ENCODE peak calls at places on chromosomes 12 and 14, in ten cellular contexts. Y is Karpas-422; C is BE2C; H is CD8-positive, alpha-beta memory T cell; O is testis; V is dorsolateral prefrontal cortex; X is right atrium auricular region; M is body of pancreas; J is OCI-LY7; I is cardiac fibroblast. T is an unnamed sample.
A peak's percentile ranks its signal among the peaks of the same experiment; 100 is the strongest.

GRCh38 chr12:67433393-67434175 is 164.4 kb downstream of the CAND1 start:
- DNase-seq in V (no peak), Y (peak; percentile 60), X (no peak), I (peak; percentile 78), M (no peak), J (peak; percentile 26), O (no peak), H (no peak), C (no peak), T (no peak)

GRCh38 chr12:93813972-93814821 is 137.0 kb downstream of the CRADD start:
- DNase-seq in C (no peak), J (no peak), X (peak; percentile 94), H (no peak), O (peak; percentile 91), V (peak; percentile 54), Y (peak; percentile 58), M (peak; percentile 78), I (peak; percentile 93), T (no peak)

GRCh38 chr12:111409403-111410228 is 3.9 kb downstream of the SH2B3 start:
- DNase-seq in I (peak; percentile 89), X (no peak), M (peak; percentile 73), V (no peak), J (peak; percentile 37), O (no peak), C (peak; percentile 70), H (peak; percentile 31), Y (peak; percentile 56), T (no peak)

GRCh38 chr14:93055651-93056115 is 60.0 kb downstream of the ITPK1 start:
- DNase-seq in Y (no peak), J (no peak), O (no peak), X (no peak), I (no peak), M (peak; percentile 69), H (no peak), V (no peak), C (no peak), T (no peak)

GRCh38 chr12:102300824-102301461 is 103.3 kb upstream of the PMCH start:
- DNase-seq in M (peak; percentile 49), C (no peak), X (no peak), I (peak; percentile 64), J (peak; percentile 35), H (no peak), O (no peak), Y (peak; percentile 75), V (no peak), T (peak; percentile 23)

GRCh38 chr12:21485998-21486397 is 15.4 kb downstream of the RECQL start:
- DNase-seq in H (no peak), I (no peak), O (no peak), Y (no peak), M (no peak), V (no peak), J (no peak), C (no peak), X (no peak), T (no peak)

GRCh38 chr12:116595672-116596071 is 36.5 kb downstream of the MAP1LC3B2 start:
- DNase-seq in X (no peak), V (no peak), J (no peak), I (no peak), Y (no peak), M (no peak), H (no peak), C (no peak), O (no peak), T (no peak)

GRCh38 chr12:9039397-9039977 is 50.1 kb downstream of the KLRG1 start:
- DNase-seq in X (no peak), Y (peak; percentile 85), H (no peak), O (peak; percentile 31), C (peak; percentile 12), M (no peak), I (peak; percentile 60), V (no peak), J (peak; percentile 68), T (no peak)

GRCh38 chr12:124847113-124847512 is 16.6 kb downstream of the SCARB1 start:
- DNase-seq in C (no peak), M (peak; percentile 70), J (no peak), H (no peak), V (no peak), X (no peak), Y (no peak), I (no peak), O (peak; percentile 48), T (no peak)

GRCh38 chr14:75979071-75979571 is 2.7 kb downstream of the TGFB3 start:
- DNase-seq in Y (peak; percentile 60), C (peak; percentile 65), J (peak; percentile 36), H (no peak), V (peak; percentile 27), X (no peak), O (peak; percentile 46), I (peak; percentile 57), M (peak; percentile 50), T (no peak)
- H3K4me3 ChIP-seq in Y (no peak overlapping the region), C (no peak overlapping the region), J (no peak overlapping the region), H (no peak overlapping the region), V (peak overlapping the region; percentile 78), X (peak overlapping the region; percentile 72), O (peak overlapping the region; percentile 65), I (peak overlapping the region; percentile 64), M (no peak overlapping the region), T (no peak overlapping the region)

GRCh38 chr12:123519151-123520001 is 14.1 kb downstream of the RILPL1 start:
- DNase-seq in I (peak; percentile 58), M (peak; percentile 60), J (no peak), Y (no peak), H (no peak), X (peak; percentile 83), V (peak; percentile 44), O (no peak), C (no peak), T (peak; percentile 77)
- H3K4me3 ChIP-seq in I (no peak overlapping the region), M (no peak overlapping the region), J (no peak overlapping the region), Y (no peak overlapping the region), H (no peak overlapping the region), X (no peak overlapping the region), V (no peak overlapping the region), O (no peak overlapping the region), C (no peak overlapping the region), T (peak overlapping the region; percentile 23)

GRCh38 chr12:50925920-50926319 is 26.4 kb upstream of the HIGD1C start:
- DNase-seq in H (no peak), Y (no peak), O (no peak), C (no peak), M (no peak), J (no peak), I (no peak), V (no peak), X (no peak), T (no peak)

GRCh38 chr12:50923361-50924130 is 28.8 kb upstream of the HIGD1C start:
- DNase-seq in I (peak; percentile 38), C (no peak), H (no peak), X (no peak), O (no peak), M (no peak), V (no peak), Y (peak; percentile 80), J (peak; percentile 64), T (no peak)

GRCh38 chr12:50925342-50925651 is 27.0 kb upstream of the HIGD1C start:
- DNase-seq in Y (peak; percentile 72), X (no peak), O (no peak), C (peak; percentile 42), V (no peak), I (no peak), J (peak; percentile 86), H (no peak), M (peak; percentile 33), T (no peak)

GRCh38 chr12:50924131-50924438 is 28.3 kb upstream of the HIGD1C start:
- DNase-seq in X (no peak), V (no peak), J (no peak), I (no peak), Y (no peak), O (no peak), M (no peak), C (no peak), H (no peak), T (no peak)

GRCh38 chr12:50924439-50925341 is 27.7 kb upstream of the HIGD1C start:
- DNase-seq in I (peak; percentile 96), C (peak; percentile 92), M (peak; percentile 96), X (peak; percentile 96), V (peak; percentile 82), J (peak; percentile 96), O (peak; percentile 95), Y (peak; percentile 98), H (no peak), T (no peak)
- H3K4me3 ChIP-seq in I (peak overlapping the region; percentile 80), C (peak overlapping the region; percentile 98), M (peak overlapping the region; percentile 79), X (peak overlapping the region; percentile 81), V (peak overlapping the region; percentile 74), J (peak overlapping the region; percentile 82), O (peak overlapping the region; percentile 78), Y (peak overlapping the region; percentile 93), H (peak overlapping the region; percentile 42), T (peak overlapping the region; percentile 74)

DNA sequence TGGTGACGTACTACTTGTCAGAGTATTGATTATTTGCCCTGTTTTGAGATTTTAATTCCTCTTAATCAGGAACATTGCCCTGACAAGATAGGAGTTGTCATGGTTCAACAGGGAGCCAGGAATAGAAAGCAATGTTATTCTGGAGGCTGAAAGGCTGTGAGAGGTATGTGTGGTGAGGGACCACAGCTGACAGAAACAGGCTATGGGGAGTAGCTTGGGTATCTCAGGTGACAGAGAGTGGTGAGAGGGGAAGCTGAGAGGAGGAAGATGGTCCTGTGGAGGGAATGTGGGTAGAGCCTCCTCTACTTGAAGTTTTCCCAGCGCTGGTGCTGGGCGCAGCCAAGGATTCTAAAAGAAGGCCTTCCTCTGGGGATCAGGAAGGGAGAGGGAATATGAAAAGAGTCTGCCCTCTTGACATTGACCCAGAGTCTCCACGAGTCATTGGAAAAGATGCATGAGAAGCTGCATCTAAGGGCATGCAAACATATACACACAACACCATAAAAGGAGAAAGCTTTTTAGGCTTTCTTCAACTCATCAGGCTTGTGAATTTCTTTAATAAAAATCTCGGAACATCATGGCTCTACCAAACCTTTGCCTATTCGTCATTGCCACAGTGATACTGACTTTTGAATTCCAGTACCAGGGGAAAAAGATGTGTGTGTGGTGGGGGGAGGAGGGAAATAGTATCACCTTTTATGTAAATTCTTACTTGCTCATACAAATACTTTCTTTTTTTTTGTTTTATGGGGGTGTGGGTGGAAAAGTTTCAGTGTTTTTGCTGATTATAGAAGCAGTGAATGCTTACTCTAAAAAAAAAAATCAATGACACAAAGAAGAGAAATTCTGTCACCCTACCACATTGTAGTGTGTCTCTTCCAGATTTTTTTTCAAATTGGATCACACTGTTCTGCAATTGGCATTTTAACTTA is 39.9 kb upstream of the DHRS7 start:
- DNase-seq in M (no peak), I (no peak), J (peak; percentile 78), H (no peak), X (no peak), Y (peak; percentile 60), O (no peak), C (no peak), V (no peak), T (no peak)
- H3K4me3 ChIP-seq in M (no peak overlapping the region), I (no peak overlapping the region), J (peak overlapping the region; percentile 52), H (no peak overlapping the region), X (no peak overlapping the region), Y (peak overlapping the region; percentile 61), O (no peak overlapping the region), C (no peak overlapping the region), V (no peak overlapping the region), T (no peak overlapping the region)

DNA sequence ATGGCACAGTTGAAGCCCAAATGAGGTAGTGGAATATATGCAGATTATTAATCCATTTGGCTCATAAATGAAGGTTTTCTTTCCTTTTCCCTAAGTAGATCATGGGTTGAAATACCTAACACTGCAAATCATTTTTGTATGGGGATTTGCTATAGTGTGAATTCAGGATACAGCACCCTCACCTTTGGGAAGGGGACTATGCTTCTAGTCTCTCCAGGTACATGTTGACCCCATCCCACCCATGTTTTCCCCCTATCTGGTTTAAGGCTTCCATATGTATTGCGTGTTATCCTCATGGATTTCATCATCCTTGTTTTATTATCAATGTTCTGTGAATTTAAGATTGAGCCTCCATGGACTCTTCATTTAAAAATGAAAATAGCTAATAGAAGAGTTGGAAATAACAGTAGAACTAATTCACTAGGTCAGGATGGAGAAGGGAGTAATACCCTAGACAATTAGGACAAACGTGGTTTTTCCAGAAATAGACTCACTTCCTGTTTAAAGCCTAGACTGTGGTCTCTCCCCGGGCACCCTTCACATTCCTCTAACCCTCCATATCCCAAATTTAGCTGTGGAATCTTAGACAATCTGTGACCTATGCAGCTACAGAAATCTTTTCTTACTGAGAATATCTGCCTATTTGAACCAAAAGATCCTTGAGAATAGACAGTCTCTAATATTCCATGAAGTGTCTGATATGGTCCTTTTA is 56.5 kb downstream of the DAD1 start:
- DNase-seq in O (no peak), I (peak; percentile 51), M (no peak), J (no peak), V (no peak), H (no peak), C (no peak), X (no peak), Y (no peak), T (no peak)
- H3K4me3 ChIP-seq in O (no peak overlapping the region), I (no peak overlapping the region), M (no peak overlapping the region), J (peak overlapping the region; percentile 70), V (no peak overlapping the region), H (peak overlapping the region; percentile 61), C (no peak overlapping the region), X (no peak overlapping the region), Y (no peak overlapping the region), T (no peak overlapping the region)